ENCODE peak calls at places on chromosomes 11 and 22, in four cellular contexts. Z is cardiac muscle cell; R is CD8-positive, alpha-beta T cell; T is stimulated activated CD4-positive, alpha-beta T cell treated with anti-CD3 and anti-CD28 coated beads, Interleukin-1b, Interleukin-23, amount 100 ng/mL, for 1 hour. J is an unnamed sample.

GRCh38 chr11:76568144-76568543 is 102.4 kb downstream of the LRRC32 start:
- DNase-seq in T (no peak), R (no peak), Z (no peak), J (no peak)

GRCh38 chr11:68196219-68196618 is 16.9 kb downstream of the KMT5B start:
- DNase-seq in Z (no peak), T (no peak), R (no peak), J (no peak)

GRCh38 chr22:42283288-42284229 is 13.1 kb upstream of the TCF20 start:
- DNase-seq in Z (peak; percentile 68), R (no peak), T (no peak), J (no peak)

GRCh38 chr11:66317766-66318575 is 1.1 kb upstream of the CD248 start:
- DNase-seq in R (peak; percentile 79), T (no peak), Z (no peak), J (peak; percentile 47)

GRCh38 chr11:117887431-117888139 is 11.1 kb upstream of the FXYD6 start:
- DNase-seq in R (no peak), Z (peak; percentile 61), T (no peak), J (no peak)

GRCh38 chr11:64900263-64900678 is 16.7 kb downstream of the ATG2A start:
- DNase-seq in R (peak; percentile 67), T (peak; percentile 34), Z (no peak), J (no peak)

GRCh38 chr11:68033708-68034045 is 3.2 kb downstream of the NDUFS8 start:
- DNase-seq in R (no peak), T (no peak), Z (no peak), J (no peak)

GRCh38 chr22:29691636-29692326 is 28.0 kb upstream of the CABP7 start:
- DNase-seq in R (no peak), Z (no peak), T (no peak), J (no peak)

GRCh38 chr22:29167032-29167911 is 38.4 kb upstream of the EMID1 start:
- DNase-seq in R (peak; percentile 23), Z (no peak), T (no peak), J (no peak)

GRCh38 chr11:26583550-26583949 is 11.5 kb upstream of the MUC15 start:
- DNase-seq in R (no peak), T (no peak), Z (peak; percentile 2), J (no peak)

GRCh38 chr11:12516387-12517110 is 139.2 kb downstream of the PARVA start:
- DNase-seq in T (no peak), Z (no peak), R (no peak), J (no peak)

GRCh38 chr22:22397292-22397870 is 111.2 kb downstream of the ZNF280B start:
- DNase-seq in R (no peak), T (no peak), Z (no peak), J (no peak)

GRCh38 chr11:329886-330253 is 9.2 kb upstream of the IFITM3 start:
- DNase-seq in R (no peak), T (no peak), Z (no peak), J (no peak)

GRCh38 chr22:48665286-48666010 is 1162.2 kb downstream of the BRD1 start:
- DNase-seq in Z (no peak), R (no peak), T (no peak), J (no peak)

GRCh38 chr22:28239941-28240340 is 320.9 kb upstream of the PITPNB start:
- DNase-seq in R (no peak), Z (no peak), T (no peak), J (no peak)

GRCh38 chr11:36890841-36891240 is 292.8 kb upstream of the RAG2 start:
- DNase-seq in T (no peak), Z (no peak), R (no peak), J (no peak)

GRCh38 chr11:43819926-43820325 is 60.7 kb upstream of the ALKBH3 start:
- DNase-seq in Z (no peak), R (no peak), T (no peak), J (no peak)

GRCh38 chr11:99865951-99866350 is 821.1 kb upstream of the ARHGAP42 start:
- DNase-seq in T (no peak), Z (no peak), R (no peak), J (no peak)

GRCh38 chr22:43829448-43829821 is 17.3 kb upstream of the EFCAB6 start:
- DNase-seq in Z (no peak), T (no peak), R (no peak), J (no peak)

GRCh38 chr11:26377619-26378018 is 45.7 kb downstream of the ANO3 start:
- DNase-seq in Z (no peak), R (no peak), T (no peak), J (no peak)

GRCh38 chr11:93563857-93564256 is 20.7 kb upstream of the SMCO4 start:
- DNase-seq in Z (no peak), R (no peak), T (no peak), J (no peak)

GRCh38 chr22:31346733-31347250 is 646 bp upstream of the PATZ1 start:
- DNase-seq in T (no peak), R (peak; percentile 46), Z (peak; percentile 72), J (peak; percentile 57)

J was measured in transverse colon.